ENCODE peak calls at places on chromosomes 2 and 18, in nine cellular contexts. F, M, D, B, E, K, Y, R and V are unnamed samples.
A peak's percentile ranks its signal among the peaks of the same experiment; 100 is the strongest.

GRCh38 chr2:96241901-96242611 is 23.7 kb downstream of the TMEM127 start:
- DNase-seq in B (peak; percentile 71), D (no peak), M (peak; percentile 41), F (no peak), R (no peak), E (peak; percentile 12), Y (no peak), K (no peak), V (peak; percentile 24)

GRCh38 chr18:70288851-70289328 is at the start of gene SOCS6:
- DNase-seq in K (peak; percentile 62), E (peak; percentile 9), F (peak; percentile 85), M (peak; percentile 11), Y (peak; percentile 47), R (no peak), B (peak; percentile 43), D (peak; percentile 71), V (peak; percentile 73)

GRCh38 chr18:66560092-66560491 is 43.8 kb downstream of the CDH19 start:
- DNase-seq in B (no peak), R (no peak), Y (peak; percentile 69), D (peak; percentile 61), F (no peak), K (no peak), M (no peak), E (no peak), V (peak; percentile 19)

GRCh38 chr2:16103614-16104344 is 163.4 kb downstream of the MYCN start:
- DNase-seq in K (no peak), E (no peak), Y (no peak), F (no peak), R (no peak), M (no peak), D (no peak), B (no peak), V (no peak)

GRCh38 chr2:84958135-84959044 is 12.6 kb upstream of the KCMF1 start:
- DNase-seq in E (no peak), F (no peak), R (peak; percentile 78), M (no peak), B (no peak), D (peak; percentile 81), Y (peak; percentile 17), K (peak; percentile 27), V (peak; percentile 97)

GRCh38 chr18:13136056-13136688 is 82.4 kb upstream of the LDLRAD4 start:
- DNase-seq in Y (no peak), R (no peak), D (peak; percentile 34), F (no peak), M (peak; percentile 82), K (no peak), E (peak; percentile 40), B (peak; percentile 40), V (no peak)

GRCh38 chr18:32707153-32707552 is 65.7 kb downstream of the KLHL14 start:
- DNase-seq in D (peak; percentile 5), B (no peak), F (no peak), Y (peak; percentile 18), M (no peak), E (no peak), K (no peak), R (no peak), V (no peak)

GRCh38 chr18:74290831-74291770 is 662 bp downstream of the CYB5A start:
- DNase-seq in B (no peak), D (peak; percentile 74), M (peak; percentile 23), K (no peak), Y (no peak), F (peak; percentile 80), R (no peak), E (peak; percentile 6), V (no peak)

GRCh38 chr2:20424300-20425290 is 22.3 kb upstream of the RHOB start:
- DNase-seq in Y (no peak), E (no peak), K (peak; percentile 39), B (peak; percentile 62), D (no peak), R (peak; percentile 23), F (no peak), M (no peak), V (peak; percentile 97)

GRCh38 chr2:192151848-192152247 is 42.9 kb downstream of the TMEFF2 start:
- DNase-seq in M (no peak), K (no peak), Y (peak; percentile 79), F (no peak), D (no peak), B (no peak), R (no peak), E (no peak), V (peak; percentile 98)

GRCh38 chr2:179264238-179265081 is at the start of gene SESTD1:
- DNase-seq in E (peak; percentile 33), K (peak; percentile 80), M (peak; percentile 34), R (peak; percentile 53), Y (peak; percentile 24), B (no peak), F (peak; percentile 86), D (peak; percentile 84), V (peak; percentile 47)

GRCh38 chr2:10835052-10835970 is 22.7 kb upstream of the PDIA6 start:
- DNase-seq in M (peak; percentile 67), F (peak; percentile 95), D (peak; percentile 95), B (no peak), Y (peak; percentile 22), K (peak; percentile 71), E (peak; percentile 71), R (no peak), V (no peak)

GRCh38 chr2:201697899-201698298 is 545 bp downstream of the MPP4 start:
- DNase-seq in F (no peak), D (no peak), B (no peak), Y (no peak), M (no peak), K (no peak), R (no peak), E (no peak), V (peak; percentile 95)

GRCh38 chr2:141554810-141555209 is 576.0 kb downstream of the LRP1B start:
- DNase-seq in M (no peak), E (no peak), R (no peak), K (no peak), B (no peak), F (no peak), Y (peak; percentile 29), D (peak; percentile 40), V (peak; percentile 68)

GRCh38 chr18:9135912-9136314 is 668 bp upstream of the ANKRD12 start:
- DNase-seq in B (peak; percentile 28), E (peak; percentile 48), F (no peak), M (no peak), Y (peak; percentile 66), K (no peak), R (no peak), D (peak; percentile 66), V (no peak)

GRCh38 chr2:132392211-132392610 is 24.4 kb upstream of the GPR39 start:
- DNase-seq in R (no peak), F (no peak), B (no peak), K (no peak), D (no peak), M (no peak), E (no peak), Y (no peak), V (no peak)

GRCh38 chr2:24051833-24052232 is 2.3 kb downstream of the FKBP1B start:
- DNase-seq in D (no peak), K (no peak), B (no peak), M (no peak), R (no peak), F (no peak), E (no peak), Y (no peak), V (no peak)

GRCh38 chr2:25146896-25147295 is 21.5 kb downstream of the POMC start:
- DNase-seq in F (no peak), D (no peak), B (no peak), R (no peak), Y (no peak), E (no peak), M (no peak), K (no peak), V (no peak)

GRCh38 chr18:72672364-72673151 is 128.4 kb upstream of the CBLN2 start:
- DNase-seq in F (no peak), K (no peak), R (no peak), E (no peak), M (peak; percentile 8), Y (peak; percentile 28), B (no peak), D (peak; percentile 29), V (peak; percentile 23)